ENCODE peak calls at places on chromosome 15, in eight cellular contexts. Y is adrenal gland, A is right cardiac atrium, T is right atrium auricular region, L is small intestine, D is Peyer's patch, U is HL-60, I is WERI-Rb-1. G is an unnamed sample.

GRCh38 chr15:71654714-71655174 is 155.6 kb upstream of the NR2E3 start:
- DNase-seq in Y (no peak), A (no peak), T (no peak), L (no peak), D (no peak), U (no peak), I (no peak), G (no peak)

GRCh38 chr15:42385206-42385979 is 26.1 kb downstream of the CAPN3 start:
- DNase-seq in Y (no peak), A (no peak), T (no peak), L (peak; percentile 62), D (no peak), U (peak; percentile 28), I (peak; percentile 73), G (no peak)

GRCh38 chr15:64527263-64527984 is 67.0 kb downstream of the ZNF609 start:
- DNase-seq in Y (no peak), A (no peak), T (no peak), L (no peak), D (no peak), U (no peak), I (no peak), G (peak; percentile 29)

GRCh38 chr15:45618813-45619212 is 16.0 kb upstream of the SQOR start:
- DNase-seq in Y (no peak), A (no peak), T (no peak), L (no peak), D (no peak), U (no peak), I (no peak), G (no peak)

GRCh38 chr15:24919446-24919845 is 35.3 kb upstream of the SNRPN start:
- DNase-seq in Y (no peak), A (no peak), T (no peak), L (no peak), D (no peak), U (no peak), I (no peak), G (no peak)

GRCh38 chr15:88992216-88992615 is 79.0 kb upstream of the MFGE8 start:
- DNase-seq in Y (no peak), A (no peak), T (no peak), L (no peak), D (no peak), U (no peak), I (no peak), G (no peak)

GRCh38 chr15:100627789-100628395 is 25.5 kb downstream of the ASB7 start:
- DNase-seq in Y (peak; percentile 63), A (peak; percentile 16), T (peak; percentile 81), L (peak; percentile 78), D (peak; percentile 50), U (peak; percentile 53), I (peak; percentile 60), G (peak; percentile 53)

GRCh38 chr15:33559207-33559890 is 248.6 kb downstream of the RYR3 start:
- DNase-seq in Y (no peak), A (no peak), T (no peak), L (no peak), D (no peak), U (no peak), I (no peak), G (no peak)

GRCh38 chr15:45842151-45842550 is 207.3 kb downstream of the SQOR start:
- DNase-seq in Y (no peak), A (no peak), T (no peak), L (peak; percentile 6), D (no peak), U (no peak), I (no peak), G (no peak)

GRCh38 chr15:90002428-90002844 is 1.3 kb downstream of the ZNF710 start:
- DNase-seq in Y (peak; percentile 35), A (peak; percentile 52), T (no peak), L (no peak), D (peak; percentile 58), U (no peak), I (peak; percentile 43), G (peak; percentile 27)

GRCh38 chr15:76337047-76337738 is 620 bp downstream of the ISL2 start:
- DNase-seq in Y (no peak), A (no peak), T (no peak), L (no peak), D (no peak), U (no peak), I (peak; percentile 21), G (peak; percentile 28)

GRCh38 chr15:100349321-100349695 is 7.5 kb upstream of the ADAMTS17 start:
- DNase-seq in Y (no peak), A (no peak), T (no peak), L (no peak), D (no peak), U (no peak), I (no peak), G (no peak)

GRCh38 chr15:67117356-67117755 is 52.0 kb downstream of the SMAD3 start:
- DNase-seq in Y (no peak), A (no peak), T (no peak), L (no peak), D (no peak), U (no peak), I (no peak), G (no peak)

GRCh38 chr15:58038426-58039106 is 26.9 kb downstream of the ALDH1A2 start:
- DNase-seq in Y (no peak), A (no peak), T (no peak), L (peak; percentile 56), D (no peak), U (no peak), I (no peak), G (no peak)

GRCh38 chr15:76134537-76134936 is 74.8 kb downstream of the TMEM266 start:
- DNase-seq in Y (no peak), A (no peak), T (no peak), L (no peak), D (no peak), U (no peak), I (no peak), G (no peak)

GRCh38 chr15:67981118-67981685 is 72.9 kb upstream of the PIAS1 start:
- DNase-seq in Y (no peak), A (no peak), T (no peak), L (no peak), D (no peak), U (no peak), I (no peak), G (no peak)

GRCh38 chr15:33440911-33441310 is 130.1 kb downstream of the RYR3 start:
- DNase-seq in Y (no peak), A (no peak), T (no peak), L (no peak), D (no peak), U (no peak), I (no peak), G (no peak)

GRCh38 chr15:69990566-69991391 is 106.9 kb downstream of the TLE3 start:
- DNase-seq in Y (no peak), A (no peak), T (no peak), L (no peak), D (no peak), U (no peak), I (peak; percentile 81), G (no peak)

DNA sequence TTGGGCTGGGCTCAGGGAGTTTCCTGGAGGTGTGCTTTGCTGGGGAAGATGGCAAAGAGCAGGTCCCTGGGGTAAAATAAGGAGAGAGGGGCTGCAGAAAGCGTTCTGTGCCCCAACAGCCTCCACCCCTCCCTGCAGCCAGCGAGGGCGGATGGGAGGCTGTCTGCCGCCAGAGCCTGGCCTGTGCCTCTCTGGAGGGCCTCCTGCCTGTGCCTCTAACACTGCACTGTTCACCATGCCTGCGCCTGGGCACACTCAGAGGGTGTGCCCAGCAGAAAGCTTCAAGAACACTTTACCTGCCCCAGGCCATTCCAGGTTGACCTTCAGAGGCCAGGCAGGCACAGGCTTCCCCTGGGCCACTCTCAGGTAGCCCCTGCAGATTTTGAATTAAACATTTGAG is 77.7 kb upstream of the KLF13 start:
- DNase-seq in Y (no peak), A (no peak), T (no peak), L (no peak), D (no peak), U (no peak), I (no peak), G (no peak)
- H3K27me3 ChIP-seq in Y (no peaks in the 10 kb centered on the region), A (no peaks in the 10 kb centered on the region), T (no peaks in the 10 kb centered on the region), L (no peaks in the 10 kb centered on the region), D (no peaks in the 10 kb centered on the region), U (no peaks in the 10 kb centered on the region), I (no peaks in the 10 kb centered on the region), G (peaks cover 2% of the 10 kb centered on the region)

GRCh38 chr15:22955544-22956085 is 24.6 kb downstream of the CYFIP1 start:
- DNase-seq in Y (no peak), A (no peak), T (no peak), L (no peak), D (peak; percentile 6), U (no peak), I (no peak), G (no peak)
- H3K27ac ChIP-seq in Y (no peak overlapping the region), A (no peak overlapping the region), T (peak overlapping the region; percentile 39), L (no peak overlapping the region), D (no peak overlapping the region), U (no peak overlapping the region), I (no peak overlapping the region), G (no peak overlapping the region)

GRCh38 chr15:61684749-61685467 is 375.3 kb downstream of the VPS13C start:
- DNase-seq in Y (no peak), A (no peak), T (no peak), L (no peak), D (no peak), U (no peak), I (no peak), G (no peak)
- H3K27me3 ChIP-seq in Y (no peaks in the 10 kb centered on the region), A (no peaks in the 10 kb centered on the region), T (no peaks in the 10 kb centered on the region), L (no peaks in the 10 kb centered on the region), D (no peaks in the 10 kb centered on the region), U (no peaks in the 10 kb centered on the region), I (no peaks in the 10 kb centered on the region), G (no peaks in the 10 kb centered on the region)

DNA sequence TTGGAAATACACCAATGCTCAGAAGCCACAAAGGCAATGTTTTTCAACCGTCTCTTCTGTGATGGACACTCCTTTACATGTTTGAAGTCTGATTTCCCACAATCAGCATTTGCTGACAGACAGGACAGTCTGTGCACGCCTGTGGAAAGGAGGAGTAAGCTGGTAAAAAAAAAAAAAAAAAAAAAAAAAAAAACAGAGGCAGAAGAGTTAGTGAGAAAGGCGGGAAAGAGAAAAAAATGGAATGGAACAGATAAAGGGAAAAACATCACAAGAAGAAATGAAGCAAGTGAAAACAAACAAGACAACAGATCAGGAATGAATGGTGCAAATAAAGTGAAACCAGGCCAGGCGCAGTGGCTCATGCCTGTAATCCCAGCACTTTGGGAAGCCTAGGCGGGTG is 35.0 kb downstream of the PRTG start:
- DNase-seq in Y (no peak), A (no peak), T (no peak), L (no peak), D (no peak), U (no peak), I (no peak), G (no peak)
- H3K27ac ChIP-seq in Y (no peak overlapping the region), A (no peak overlapping the region), T (no peak overlapping the region), L (no peak overlapping the region), D (no peak overlapping the region), U (no peak overlapping the region), I (no peak overlapping the region), G (no peak overlapping the region)